ENCODE peak calls at places on chromosomes 13 and 19, in ten cellular contexts. O, W, P, J, U, N, L, R, T and K are unnamed samples. For H3K9me3 and H3K36me3, the result is how much of the 10 kb centered on the place peaks cover.

GRCh38 chr13:29497137-29497654 is 98.3 kb downstream of the SLC7A1 start:
- DNase-seq in O (no peak), W (peak), P (peak), J (peak), U (peak), N (no peak), L (no peak), R (no peak), T (no peak), K (no peak)

GRCh38 chr19:35351441-35352176 is 3.9 kb downstream of the FFAR1 start:
- DNase-seq in O (no peak), W (no peak), P (peak), J (peak), U (no peak), N (peak), L (peak), R (peak), T (no peak), K (no peak)

GRCh38 chr13:45628094-45628493 is 12.6 kb upstream of the ERICH6B start:
- DNase-seq in O (no peak), W (no peak), P (no peak), J (no peak), U (no peak), N (no peak), L (no peak), R (no peak), T (no peak), K (no peak)

GRCh38 chr13:75785130-75785529 is 149.0 kb downstream of the LMO7 start:
- DNase-seq in O (no peak), W (no peak), P (no peak), J (no peak), U (no peak), N (no peak), L (no peak), R (no peak), T (no peak), K (no peak)

GRCh38 chr19:7346488-7346971 is 2.2 kb upstream of the ARHGEF18 start:
- DNase-seq in O (peak), W (no peak), P (peak), J (no peak), U (no peak), N (no peak), L (peak), R (no peak), T (no peak), K (no peak)

GRCh38 chr13:46660408-46660807 is 107.4 kb downstream of the LRCH1 start:
- DNase-seq in O (no peak), W (no peak), P (no peak), J (no peak), U (no peak), N (no peak), L (no peak), R (no peak), T (no peak), K (no peak)

GRCh38 chr13:29935309-29935981 is 85.0 kb upstream of the UBL3 start:
- DNase-seq in O (no peak), W (no peak), P (no peak), J (no peak), U (peak), N (no peak), L (no peak), R (peak), T (peak), K (peak)

GRCh38 chr13:79451500-79451962 is 29.4 kb upstream of the NDFIP2 start:
- DNase-seq in O (no peak), W (no peak), P (no peak), J (no peak), U (peak), N (no peak), L (no peak), R (peak), T (peak), K (no peak)

GRCh38 chr13:75879656-75880055 is 243.5 kb downstream of the LMO7 start:
- DNase-seq in O (no peak), W (no peak), P (no peak), J (no peak), U (no peak), N (no peak), L (no peak), R (no peak), T (no peak), K (no peak)

GRCh38 chr19:7540761-7541480 is 5.4 kb downstream of the PNPLA6 start:
- DNase-seq in O (no peak), W (no peak), P (no peak), J (peak), U (no peak), N (peak), L (no peak), R (no peak), T (no peak), K (no peak)

GRCh38 chr13:114149774-114150740 is 17.6 kb upstream of the RASA3 start:
- DNase-seq in O (no peak), W (no peak), P (no peak), J (no peak), U (no peak), N (no peak), L (no peak), R (no peak), T (no peak), K (no peak)

GRCh38 chr13:24624363-24624762 is 55.8 kb upstream of the ATP12A start:
- DNase-seq in O (no peak), W (no peak), P (no peak), J (no peak), U (no peak), N (no peak), L (no peak), R (no peak), T (no peak), K (no peak)

GRCh38 chr13:61162636-61163035 is 253.0 kb downstream of the PCDH20 start:
- DNase-seq in O (no peak), W (no peak), P (no peak), J (no peak), U (no peak), N (no peak), L (no peak), R (no peak), T (no peak), K (no peak)

GRCh38 chr13:102799544-102800144 is 725 bp downstream of the BIVM start:
- DNase-seq in O (no peak), W (no peak), P (peak), J (peak), U (peak), N (no peak), L (peak), R (no peak), T (no peak), K (peak)

GRCh38 chr19:33299061-33299665 is 3.2 kb downstream of the CEBPA start:
- DNase-seq in O (no peak), W (no peak), P (peak), J (no peak), U (peak), N (no peak), L (peak), R (no peak), T (no peak), K (no peak)

GRCh38 chr13:67619987-67620386 is 389.9 kb upstream of the PCDH9 start:
- DNase-seq in O (no peak), W (no peak), P (no peak), J (no peak), U (no peak), N (no peak), L (no peak), R (no peak), T (no peak), K (no peak)

GRCh38 chr13:113766035-113766800 is 7.2 kb downstream of the TMEM255B start:
- DNase-seq in O (no peak), W (no peak), P (peak), J (no peak), U (no peak), N (no peak), L (no peak), R (no peak), T (no peak), K (peak)

GRCh38 chr19:3162418-3163229 is 15.9 kb upstream of the S1PR4 start:
- DNase-seq in O (peak), W (no peak), P (no peak), J (no peak), U (no peak), N (no peak), L (no peak), R (no peak), T (no peak), K (no peak)

GRCh38 chr19:36008336-36008978 is at the start of gene SYNE4:
- DNase-seq in O (peak), W (no peak), P (peak), J (no peak), U (peak), N (peak), L (no peak), R (peak), T (no peak), K (peak)

GRCh38 chr13:53379485-53379884 is 350.9 kb downstream of the OLFM4 start:
- DNase-seq in O (no peak), W (no peak), P (no peak), J (no peak), U (no peak), N (no peak), L (no peak), R (no peak), T (no peak), K (no peak)

GRCh38 chr19:3359850-3360493 is 6.4 kb upstream of the NFIC start:
- DNase-seq in O (no peak), W (no peak), P (no peak), J (no peak), U (no peak), N (no peak), L (no peak), R (no peak), T (no peak), K (no peak)

GRCh38 chr19:42401365-42402303 is 11.5 kb upstream of the CNFN start:
- DNase-seq in O (peak), W (peak), P (peak), J (peak), U (peak), N (peak), L (peak), R (peak), T (no peak), K (peak)

DNA sequence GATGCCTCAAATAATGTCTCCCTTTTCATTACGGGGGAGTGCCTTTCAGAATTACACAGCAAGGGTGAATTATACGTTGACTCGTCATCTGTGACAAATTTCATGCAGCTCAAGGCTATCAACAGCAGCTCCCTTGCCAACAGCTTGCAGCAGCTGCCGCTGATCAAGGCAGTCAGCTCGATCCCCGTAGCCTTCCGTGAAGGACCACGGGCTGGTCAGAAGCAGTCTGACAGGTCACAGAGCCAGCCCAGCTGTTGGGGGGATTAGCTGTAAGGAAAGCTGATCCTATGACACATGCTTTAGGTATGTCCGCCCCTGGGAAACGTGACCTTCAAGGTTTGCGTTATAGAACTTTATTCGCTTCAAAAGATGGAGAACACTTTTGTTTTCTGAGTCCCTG is 62.8 kb upstream of the USP29 start:
- DNase-seq in O (no peak), W (no peak), P (peak), J (peak), U (peak), N (no peak), L (no peak), R (peak), T (no peak), K (peak)
- H3K9me3 ChIP-seq in O (under half), W (under half), P (under half), J (under half), U (under half), N (half or more), L (under half), R (under half), T (under half), K (under half)

DNA sequence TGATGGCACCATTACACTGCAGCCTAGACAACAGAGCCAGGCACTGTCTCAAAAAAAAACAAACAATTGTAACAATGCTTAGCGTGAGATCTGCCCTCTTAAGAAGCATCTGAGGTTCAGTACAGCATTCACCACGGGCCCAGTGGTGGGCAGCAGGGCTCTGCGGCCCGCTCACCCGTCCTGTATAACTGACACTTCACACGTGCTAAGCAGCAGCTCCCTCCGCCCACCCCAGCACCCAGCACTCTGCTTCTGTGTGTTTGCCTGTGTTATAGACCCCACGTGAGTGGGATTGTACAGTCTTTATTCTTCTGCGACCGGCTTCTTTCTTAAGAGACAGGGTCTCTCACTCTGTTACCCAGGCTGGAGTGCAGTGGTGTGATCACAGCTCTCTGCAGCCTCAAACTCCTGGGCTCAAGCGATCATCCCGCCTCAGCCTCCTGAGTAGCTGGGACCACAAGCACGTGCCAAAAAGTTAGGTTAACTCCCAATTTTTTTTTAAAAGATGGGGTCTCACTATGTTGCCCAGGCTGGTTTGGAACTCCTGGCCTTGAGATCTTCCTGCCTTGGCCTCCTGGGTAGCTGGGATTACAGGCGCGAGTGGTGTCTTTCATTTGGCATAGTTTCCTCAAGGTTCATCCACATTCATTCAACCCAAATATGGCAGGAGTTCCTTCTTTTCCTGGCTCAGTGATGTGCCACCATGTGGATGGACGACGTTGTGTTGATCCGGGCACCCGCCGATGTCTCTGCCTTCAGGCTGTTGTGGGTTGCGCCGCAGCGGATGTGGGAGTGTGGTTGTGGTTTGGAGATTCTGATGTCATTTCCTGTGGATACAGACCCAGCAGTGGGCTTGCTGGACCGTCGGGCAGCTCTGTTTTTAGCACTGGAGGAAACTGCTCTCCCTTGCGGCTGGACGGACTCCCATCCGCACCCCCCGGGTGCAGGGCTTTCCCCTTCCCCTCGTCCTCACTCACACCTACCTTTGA is 170.0 kb downstream of the KDM4B start:
- DNase-seq in O (no peak), W (no peak), P (no peak), J (no peak), U (peak), N (no peak), L (no peak), R (peak), T (peak), K (peak)
- H3K36me3 ChIP-seq in O (under half), W (under half), P (half or more), J (under half), U (under half), N (under half), L (half or more), R (half or more), T (under half), K (half or more)

DNA sequence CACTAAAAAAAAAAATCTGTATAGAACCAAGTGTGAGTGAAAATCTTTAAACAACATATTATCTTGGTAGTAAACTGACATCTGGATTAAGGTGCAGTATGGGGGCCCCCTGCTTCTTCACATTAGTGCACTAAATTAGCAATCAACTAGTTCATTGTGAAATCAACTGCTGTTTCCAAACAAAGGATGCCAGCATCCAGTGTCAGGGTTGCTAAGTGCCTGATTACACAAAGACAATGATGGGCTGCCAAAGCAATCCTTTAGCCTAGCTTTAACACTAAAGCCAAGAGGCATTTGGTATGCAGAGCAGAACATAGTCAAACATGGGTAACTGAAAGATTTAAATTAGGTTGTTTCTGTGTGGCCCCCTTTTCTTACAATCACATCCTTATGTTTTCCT is 543.2 kb upstream of the SLITRK5 start:
- DNase-seq in O (no peak), W (no peak), P (no peak), J (no peak), U (no peak), N (no peak), L (no peak), R (no peak), T (no peak), K (no peak)
- TF ChIP-seq EP300 in O (no peak), W (no peak), P (no peak), J (no peak), U (no peak), N (peak), L (no peak), R (no peak), T (no peak), K (no peak)

GRCh38 chr19:2132731-2133490 is 18.5 kb downstream of the AP3D1 start:
- DNase-seq in O (no peak), W (no peak), P (no peak), J (no peak), U (no peak), N (no peak), L (no peak), R (no peak), T (no peak), K (no peak)
- H3K9me3 ChIP-seq in O (under half), W (under half), P (under half), J (under half), U (under half), N (under half), L (under half), R (under half), T (under half), K (under half)